ENCODE peak calls at places on chromosomes 13 and 19, in ten cellular contexts. I, E, D, L, G, N, M, S, F and U are unnamed samples.

GRCh38 chr13:89465366-89465765 is 1794.2 kb downstream of the SLITRK5 start:
- DNase-seq in I (no peak), E (no peak), D (no peak), L (no peak), G (no peak), N (peak), M (no peak), S (no peak), F (no peak), U (no peak)

GRCh38 chr13:24264976-24265375 is 44.4 kb upstream of the C1QTNF9 start:
- DNase-seq in I (peak), E (no peak), D (no peak), L (no peak), G (no peak), N (no peak), M (peak), S (no peak), F (no peak), U (no peak)

GRCh38 chr19:50565984-50566903 is 2.0 kb downstream of the LRRC4B start:
- DNase-seq in I (no peak), E (no peak), D (no peak), L (no peak), G (no peak), N (no peak), M (no peak), S (no peak), F (no peak), U (no peak)

GRCh38 chr19:49579947-49580263 is 451 bp downstream of the NOSIP start:
- DNase-seq in I (no peak), E (no peak), D (peak), L (no peak), G (no peak), N (no peak), M (no peak), S (no peak), F (no peak), U (no peak)

GRCh38 chr13:51262501-51263211 is 40.5 kb downstream of the FAM124A start:
- DNase-seq in I (no peak), E (no peak), D (no peak), L (no peak), G (no peak), N (no peak), M (no peak), S (no peak), F (no peak), U (no peak)

GRCh38 chr13:112007191-112007590 is 59.8 kb upstream of the SOX1 start:
- DNase-seq in I (no peak), E (no peak), D (no peak), L (no peak), G (no peak), N (no peak), M (no peak), S (no peak), F (no peak), U (no peak)

GRCh38 chr13:112574476-112575294 is 13.3 kb downstream of the TUBGCP3 start:
- DNase-seq in I (no peak), E (no peak), D (no peak), L (no peak), G (no peak), N (no peak), M (no peak), S (peak), F (no peak), U (no peak)

GRCh38 chr13:86760620-86761019 is 910.6 kb upstream of the SLITRK5 start:
- DNase-seq in I (no peak), E (no peak), D (no peak), L (no peak), G (no peak), N (no peak), M (no peak), S (no peak), F (no peak), U (no peak)

GRCh38 chr13:75704194-75704941 is 68.2 kb downstream of the LMO7 start:
- DNase-seq in I (no peak), E (no peak), D (no peak), L (no peak), G (no peak), N (no peak), M (no peak), S (no peak), F (no peak), U (no peak)

GRCh38 chr19:18939922-18940775 is 868 bp downstream of the HOMER3 start:
- DNase-seq in I (peak), E (peak), D (peak), L (peak), G (no peak), N (no peak), M (peak), S (no peak), F (peak), U (peak)

GRCh38 chr13:48686810-48687209 is 33.1 kb downstream of the CYSLTR2 start:
- DNase-seq in I (no peak), E (no peak), D (no peak), L (no peak), G (no peak), N (no peak), M (no peak), S (no peak), F (no peak), U (no peak)

GRCh38 chr19:35805518-35806102 is 7.0 kb downstream of the PRODH2 start:
- DNase-seq in I (no peak), E (no peak), D (no peak), L (no peak), G (no peak), N (no peak), M (no peak), S (no peak), F (no peak), U (no peak)

GRCh38 chr13:93561553-93561952 is 334.9 kb downstream of the GPC6 start:
- DNase-seq in I (no peak), E (no peak), D (no peak), L (peak), G (no peak), N (no peak), M (no peak), S (no peak), F (no peak), U (no peak)

GRCh38 chr13:68810660-68811059 is 1297.0 kb upstream of the ATXN8OS start:
- DNase-seq in I (no peak), E (no peak), D (peak), L (no peak), G (no peak), N (no peak), M (no peak), S (no peak), F (no peak), U (no peak)

GRCh38 chr19:34364830-34365462 is at the start of gene GPI:
- DNase-seq in I (peak), E (no peak), D (peak), L (peak), G (peak), N (no peak), M (peak), S (peak), F (peak), U (peak)

GRCh38 chr19:17089238-17089637 is 13.7 kb downstream of the MYO9B start:
- DNase-seq in I (no peak), E (no peak), D (no peak), L (no peak), G (no peak), N (no peak), M (no peak), S (no peak), F (no peak), U (no peak)

GRCh38 chr19:14168993-14169392 is 32.6 kb upstream of the ASF1B start:
- DNase-seq in I (no peak), E (no peak), D (no peak), L (no peak), G (no peak), N (no peak), M (no peak), S (no peak), F (no peak), U (no peak)

GRCh38 chr13:95569966-95570365 is 17.4 kb downstream of the CLDN10 start:
- DNase-seq in I (no peak), E (no peak), D (no peak), L (no peak), G (no peak), N (no peak), M (no peak), S (no peak), F (no peak), U (no peak)

GRCh38 chr19:16449330-16449961 is 22.3 kb downstream of the EPS15L1 start:
- DNase-seq in I (peak), E (no peak), D (no peak), L (no peak), G (no peak), N (peak), M (no peak), S (peak), F (no peak), U (no peak)

GRCh38 chr13:37656247-37656940 is 57.8 kb upstream of the POSTN start:
- DNase-seq in I (no peak), E (no peak), D (no peak), L (no peak), G (no peak), N (no peak), M (no peak), S (no peak), F (no peak), U (no peak)

GRCh38 chr13:35881360-35881759 is 249.8 kb downstream of the DCLK1 start:
- DNase-seq in I (no peak), E (no peak), D (no peak), L (no peak), G (no peak), N (no peak), M (no peak), S (no peak), F (no peak), U (peak)

GRCh38 chr19:310781-311496 is 19.7 kb upstream of the PLPP2 start:
- DNase-seq in I (no peak), E (no peak), D (peak), L (no peak), G (no peak), N (no peak), M (peak), S (no peak), F (peak), U (no peak)

GRCh38 chr19:55485439-55486011 is 537 bp downstream of the NAT14 start:
- DNase-seq in I (peak), E (peak), D (no peak), L (no peak), G (no peak), N (no peak), M (peak), S (no peak), F (no peak), U (no peak)

GRCh38 chr13:48562296-48563066 is 29.6 kb upstream of the RCBTB2 start:
- DNase-seq in I (peak), E (no peak), D (no peak), L (no peak), G (no peak), N (peak), M (no peak), S (peak), F (no peak), U (no peak)

GRCh38 chr13:44765076-44765475 is 188.9 kb upstream of the TSC22D1 start:
- DNase-seq in I (no peak), E (no peak), D (peak), L (no peak), G (no peak), N (no peak), M (no peak), S (no peak), F (no peak), U (no peak)

GRCh38 chr13:71672527-71672926 is 194.5 kb downstream of the DACH1 start:
- DNase-seq in I (no peak), E (no peak), D (peak), L (no peak), G (no peak), N (no peak), M (no peak), S (no peak), F (no peak), U (no peak)

GRCh38 chr13:86870388-86870966 is 800.7 kb upstream of the SLITRK5 start:
- DNase-seq in I (no peak), E (no peak), D (peak), L (no peak), G (no peak), N (no peak), M (no peak), S (no peak), F (no peak), U (no peak)

GRCh38 chr13:39811696-39812095 is 156.2 kb downstream of the COG6 start:
- DNase-seq in I (no peak), E (no peak), D (no peak), L (no peak), G (no peak), N (no peak), M (no peak), S (no peak), F (no peak), U (no peak)

GRCh38 chr13:33275916-33276315 is 9.6 kb downstream of the STARD13 start:
- DNase-seq in I (no peak), E (no peak), D (no peak), L (no peak), G (no peak), N (no peak), M (no peak), S (no peak), F (no peak), U (no peak)

GRCh38 chr19:54325194-54325621 is 12.2 kb upstream of the LILRA5 start:
- DNase-seq in I (no peak), E (no peak), D (peak), L (no peak), G (no peak), N (no peak), M (no peak), S (peak), F (no peak), U (no peak)

GRCh38 chr19:32233091-32233490 is 112.3 kb upstream of the ZNF507 start:
- DNase-seq in I (no peak), E (no peak), D (no peak), L (no peak), G (no peak), N (no peak), M (peak), S (no peak), F (no peak), U (no peak)

GRCh38 chr19:5947435-5947834 is 30.5 kb downstream of the RANBP3 start:
- DNase-seq in I (peak), E (peak), D (no peak), L (no peak), G (peak), N (no peak), M (no peak), S (peak), F (peak), U (no peak)

GRCh38 chr13:32713397-32713796 is 127.1 kb downstream of the PDS5B start:
- DNase-seq in I (no peak), E (no peak), D (no peak), L (no peak), G (no peak), N (no peak), M (no peak), S (no peak), F (no peak), U (no peak)

GRCh38 chr19:48551437-48552302 is at the start of gene SULT2B1:
- DNase-seq in I (peak), E (no peak), D (peak), L (no peak), G (peak), N (no peak), M (no peak), S (no peak), F (peak), U (peak)

GRCh38 chr13:83879431-83880171 is 2.7 kb downstream of the SLITRK1 start:
- DNase-seq in I (no peak), E (no peak), D (no peak), L (no peak), G (no peak), N (no peak), M (peak), S (no peak), F (no peak), U (no peak)

GRCh38 chr13:110422913-110423688 is 116.0 kb downstream of the COL4A2 start:
- DNase-seq in I (no peak), E (no peak), D (no peak), L (no peak), G (no peak), N (no peak), M (no peak), S (no peak), F (no peak), U (no peak)
- TF ChIP-seq POLR2AphosphoS5 in I (no peak), E (no peak), D (no peak), L (no peak), G (no peak), N (no peak), M (no peak), S (no peak), F (no peak), U (no peak)

GRCh38 chr19:41646589-41647204 is 19.8 kb upstream of the CEACAM4 start:
- DNase-seq in I (no peak), E (no peak), D (peak), L (no peak), G (no peak), N (no peak), M (peak), S (peak), F (no peak), U (no peak)

DNA sequence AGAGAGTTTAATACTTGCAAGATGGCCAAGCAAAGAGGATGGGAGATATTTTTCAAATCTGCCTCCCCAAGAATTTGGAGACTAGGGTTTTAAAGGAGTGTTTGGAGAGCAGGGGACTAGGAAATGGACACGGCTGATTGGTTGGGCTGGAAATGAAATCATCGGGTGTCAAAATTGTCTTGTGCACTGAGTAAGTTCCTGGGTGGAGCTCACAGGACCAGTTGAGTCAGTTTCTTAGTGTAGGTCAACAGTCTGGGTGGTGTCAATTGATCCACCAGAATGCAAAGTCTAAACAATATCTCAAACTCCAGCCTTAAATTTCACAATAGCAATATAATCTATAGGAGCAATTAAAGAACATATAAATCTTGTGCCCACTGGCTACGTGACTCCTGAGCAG is 23.0 kb upstream of the CEACAM4 start:
- DNase-seq in I (no peak), E (no peak), D (no peak), L (no peak), G (no peak), N (no peak), M (no peak), S (no peak), F (no peak), U (no peak)
- H3K27ac ChIP-seq in I (no peak), E (no peak), D (no peak), L (no peak), G (no peak), N (no peak), M (no peak), S (no peak), F (no peak), U (no peak)

DNA sequence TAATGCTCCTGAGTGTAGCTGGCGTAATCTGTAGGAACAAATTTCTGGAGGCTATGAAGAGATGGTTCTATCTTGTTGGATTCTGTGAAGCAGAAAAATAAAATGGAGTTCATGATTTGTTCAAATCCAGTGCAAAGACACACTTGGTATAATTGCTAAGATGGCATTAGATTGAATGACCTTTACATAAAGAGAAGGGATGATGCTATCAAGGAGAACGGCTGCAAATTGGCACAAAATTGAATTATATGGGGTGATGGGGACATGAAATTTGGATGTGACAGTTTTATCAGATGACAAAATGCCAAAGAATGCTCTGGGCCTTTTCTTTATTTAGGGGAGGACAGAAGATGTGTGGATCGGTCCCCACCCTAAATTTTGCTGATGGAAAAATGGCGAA is 4.0 kb downstream of the METTL21C start:
- DNase-seq in I (no peak), E (no peak), D (peak), L (no peak), G (no peak), N (no peak), M (no peak), S (no peak), F (no peak), U (no peak)
- TF ChIP-seq POLR2AphosphoS5 in I (no peak), E (no peak), D (no peak), L (no peak), G (no peak), N (no peak), M (no peak), S (no peak), F (no peak), U (no peak)

DNA sequence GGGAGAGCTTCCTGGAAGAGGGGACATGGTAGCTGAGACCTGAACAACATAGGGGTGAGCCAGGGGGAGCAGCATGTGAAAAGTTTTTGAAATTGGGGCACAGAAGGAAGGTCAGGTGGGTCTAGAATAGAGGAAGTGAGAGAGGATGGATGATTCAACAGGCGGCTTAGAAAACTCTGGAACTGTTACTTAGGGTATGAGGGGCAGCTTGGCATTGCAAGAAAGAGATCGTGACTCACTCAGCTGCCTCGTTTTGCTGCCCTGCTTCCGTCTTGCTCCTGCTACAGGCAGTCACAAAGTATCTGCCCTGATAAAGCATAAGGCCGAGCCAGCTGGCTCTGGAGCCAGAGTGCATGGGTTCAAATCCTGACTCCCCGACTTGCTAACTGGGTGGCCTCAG is 1.3 kb upstream of the CEACAM20 start:
- DNase-seq in I (no peak), E (no peak), D (no peak), L (no peak), G (no peak), N (no peak), M (no peak), S (no peak), F (no peak), U (no peak)
- H3K27ac ChIP-seq in I (no peak), E (no peak), D (no peak), L (no peak), G (no peak), N (no peak), M (no peak), S (no peak), F (no peak), U (no peak)

DNA sequence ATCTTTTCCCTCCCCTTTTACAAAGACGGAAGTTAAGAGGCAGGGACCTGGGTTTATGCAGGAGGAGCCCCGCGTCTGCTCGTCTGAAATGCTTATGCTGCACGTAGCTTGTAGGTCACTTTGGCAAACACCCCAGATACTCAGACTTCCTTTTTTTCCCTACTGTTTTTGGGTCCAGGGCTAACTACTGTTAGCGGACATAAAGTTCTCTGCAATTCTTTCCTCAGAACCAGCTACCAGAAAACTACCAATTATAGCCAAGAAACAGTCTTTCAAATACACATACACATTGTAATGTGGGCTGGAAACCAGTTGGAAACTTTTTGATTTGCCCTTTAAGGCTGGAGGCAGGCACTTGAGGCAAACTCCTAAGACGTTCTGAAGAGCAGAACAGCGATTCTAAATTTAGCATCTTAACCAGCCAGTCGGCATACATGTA is 50.7 kb downstream of the EFNB2 start:
- DNase-seq in I (no peak), E (no peak), D (no peak), L (no peak), G (no peak), N (no peak), M (no peak), S (peak), F (no peak), U (no peak)
- TF ChIP-seq POLR2AphosphoS5 in I (no peak), E (no peak), D (no peak), L (no peak), G (no peak), N (no peak), M (no peak), S (no peak), F (peak), U (no peak)